ENCODE peak calls at places on chromosomes 7 and 10, in ten cellular contexts. M is KBM-7; R is Kasumi-1; P is H7; T is right cardiac atrium; B is T-helper 1 cell; Z is activated effector memory CD4-positive, alpha-beta T cell treated with anti-CD3 and anti-CD28 coated beads, Interleukin-2, amount 50 U/mL, for 16 hours; I is WERI-Rb-1; S is NCI-H2081 treated with DMSO at 0.1 percent for 48 hours; Y is COR-L47. J is an unnamed sample.

GRCh38 chr7:18866359-18867036 is 250.9 kb downstream of the TWIST1 start:
- DNase-seq in Y (no peak), B (no peak), S (no peak), I (no peak), Z (no peak), R (no peak), M (no peak), T (peak), P (no peak), J (no peak)

GRCh38 chr7:30988346-30989005 is 24.7 kb downstream of the GHRHR start:
- DNase-seq in Y (peak), T (peak), M (no peak), B (no peak), R (no peak), S (no peak), Z (no peak), I (peak), P (peak), J (peak)

GRCh38 chr10:909831-910230 is 21.7 kb downstream of the LARP4B start:
- DNase-seq in S (no peak), M (no peak), Z (no peak), Y (no peak), T (no peak), B (no peak), P (peak), I (no peak), R (no peak), J (peak)

GRCh38 chr10:21751341-21752310 is 217.6 kb downstream of the MLLT10 start:
- DNase-seq in P (peak), R (no peak), Z (no peak), M (no peak), B (no peak), T (peak), S (no peak), I (peak), Y (no peak), J (peak)

GRCh38 chr10:89342219-89342966 is 14.6 kb downstream of the IFIT3 start:
- DNase-seq in Y (peak), M (no peak), P (no peak), R (no peak), I (no peak), S (no peak), Z (no peak), T (peak), B (no peak), J (no peak)

GRCh38 chr7:28705350-28705749 is 252.8 kb downstream of the TRIL start:
- DNase-seq in M (no peak), S (no peak), B (no peak), T (no peak), Y (no peak), I (no peak), Z (no peak), R (no peak), P (no peak), J (no peak)

GRCh38 chr7:4606776-4607175 is 75.3 kb upstream of the FOXK1 start:
- DNase-seq in T (no peak), I (no peak), P (no peak), R (no peak), Z (peak), M (no peak), Y (no peak), B (no peak), S (no peak), J (no peak)

GRCh38 chr10:954396-954795 is 22.9 kb upstream of the LARP4B start:
- DNase-seq in R (no peak), Y (no peak), T (no peak), M (no peak), Z (no peak), I (no peak), B (no peak), P (peak), S (no peak), J (no peak)

GRCh38 chr7:81736088-81736487 is 33.8 kb downstream of the HGF start:
- DNase-seq in P (no peak), R (no peak), I (no peak), B (no peak), S (no peak), Z (no peak), Y (no peak), M (no peak), T (no peak), J (no peak)

GRCh38 chr7:121960678-121961461 is 87.9 kb downstream of the PTPRZ1 start:
- DNase-seq in M (no peak), T (no peak), I (peak), S (no peak), R (no peak), Z (no peak), B (no peak), P (no peak), Y (peak), J (peak)

GRCh38 chr7:139999516-139999915 is 63.2 kb downstream of the PARP12 start:
- DNase-seq in R (no peak), Z (no peak), I (peak), T (no peak), Y (no peak), S (no peak), M (no peak), B (no peak), P (no peak), J (no peak)